ENCODE peak calls at places on chromosomes 7 and 10, in ten cellular contexts. Z, J, T, W, I, U, C, O, K and A are unnamed samples.

GRCh38 chr7:38123494-38123893 is 54.6 kb upstream of the STARD3NL start:
- DNase-seq in Z (no peak), J (no peak), T (no peak), W (no peak), I (no peak), U (no peak), C (no peak), O (no peak), K (no peak), A (no peak)

GRCh38 chr7:76191783-76192240 is 9.9 kb upstream of the SRRM3 start:
- DNase-seq in Z (peak), J (no peak), T (no peak), W (peak), I (peak), U (peak), C (no peak), O (no peak), K (peak), A (peak)

GRCh38 chr10:43939939-43940810 is 291.5 kb upstream of the ZNF32 start:
- DNase-seq in Z (peak), J (peak), T (peak), W (peak), I (no peak), U (peak), C (no peak), O (peak), K (no peak), A (peak)

GRCh38 chr7:141844256-141844655 is 3.0 kb upstream of the PRSS37 start:
- DNase-seq in Z (no peak), J (no peak), T (no peak), W (peak), I (no peak), U (no peak), C (no peak), O (no peak), K (no peak), A (peak)

GRCh38 chr7:130943336-130943901 is 209.4 kb upstream of the KLF14 start:
- DNase-seq in Z (no peak), J (no peak), T (no peak), W (no peak), I (peak), U (peak), C (no peak), O (no peak), K (peak), A (no peak)

GRCh38 chr7:101486056-101486763 is 123.5 kb downstream of the COL26A1 start:
- DNase-seq in Z (no peak), J (peak), T (peak), W (no peak), I (no peak), U (peak), C (no peak), O (no peak), K (no peak), A (no peak)

GRCh38 chr10:131795761-131796160 is 105.0 kb upstream of the PPP2R2D start:
- DNase-seq in Z (no peak), J (no peak), T (no peak), W (no peak), I (no peak), U (no peak), C (no peak), O (peak), K (no peak), A (no peak)

GRCh38 chr10:69965919-69966662 is 86.6 kb upstream of the MACROH2A2 start:
- DNase-seq in Z (no peak), J (no peak), T (no peak), W (no peak), I (no peak), U (peak), C (no peak), O (peak), K (no peak), A (no peak)

GRCh38 chr7:140093375-140093774 is 30.6 kb upstream of the PARP12 start:
- DNase-seq in Z (no peak), J (no peak), T (no peak), W (no peak), I (no peak), U (no peak), C (no peak), O (no peak), K (no peak), A (no peak)

GRCh38 chr10:13851906-13852305 is 265.1 kb downstream of the PRPF18 start:
- DNase-seq in Z (no peak), J (no peak), T (no peak), W (no peak), I (no peak), U (no peak), C (no peak), O (no peak), K (no peak), A (no peak)

GRCh38 chr10:84587789-84588188 is 259.4 kb downstream of the CCSER2 start:
- DNase-seq in Z (no peak), J (no peak), T (no peak), W (no peak), I (no peak), U (no peak), C (no peak), O (no peak), K (no peak), A (no peak)

GRCh38 chr7:55188590-55189446 is 170.0 kb downstream of the EGFR start:
- DNase-seq in Z (no peak), J (no peak), T (no peak), W (no peak), I (no peak), U (no peak), C (no peak), O (no peak), K (no peak), A (no peak)

GRCh38 chr10:127195041-127195506 is 1.3 kb downstream of the INSYN2A start:
- DNase-seq in Z (no peak), J (peak), T (no peak), W (no peak), I (no peak), U (no peak), C (no peak), O (peak), K (no peak), A (no peak)

GRCh38 chr7:55533050-55533728 is 39.1 kb downstream of the VOPP1 start:
- DNase-seq in Z (peak), J (peak), T (no peak), W (peak), I (peak), U (peak), C (peak), O (no peak), K (peak), A (no peak)

GRCh38 chr10:88664142-88664541 is at the start of gene LIPF:
- DNase-seq in Z (no peak), J (no peak), T (no peak), W (no peak), I (no peak), U (no peak), C (no peak), O (no peak), K (no peak), A (no peak)